ENCODE peak calls at places on chromosomes 13 and 19, in four cellular contexts. X, Z, Q and R are unnamed samples.

GRCh38 chr19:29680447-29680846 is 15.2 kb downstream of the PLEKHF1 start:
- DNase-seq in Q (peak), Z (peak), X (no peak), R (no peak)

GRCh38 chr13:46288570-46289259 is 77.0 kb downstream of the LRRC63 start:
- DNase-seq in Q (peak), X (no peak), Z (no peak), R (no peak)

GRCh38 chr19:49851456-49852259 is 699 bp downstream of the PTOV1 start:
- DNase-seq in Z (no peak), X (no peak), Q (no peak), R (no peak)

GRCh38 chr13:23898101-23898500 is 799 bp upstream of the C1QTNF9B start:
- DNase-seq in Z (no peak), Q (no peak), X (no peak), R (no peak)

GRCh38 chr13:111881700-111882099 is 185.2 kb upstream of the SOX1 start:
- DNase-seq in Z (no peak), X (no peak), Q (no peak), R (no peak)

GRCh38 chr19:38514812-38515633 is 81.5 kb downstream of the RYR1 start:
- DNase-seq in X (no peak), Z (peak), Q (peak), R (no peak)

GRCh38 chr13:113532156-113532806 is 41.8 kb upstream of the DCUN1D2 start:
- DNase-seq in X (no peak), Q (no peak), Z (peak), R (no peak)

GRCh38 chr13:110266983-110267382 is 40.0 kb downstream of the COL4A1 start:
- DNase-seq in X (no peak), Z (no peak), Q (no peak), R (no peak)

GRCh38 chr19:16400911-16401675 is 70.7 kb downstream of the EPS15L1 start:
- DNase-seq in Z (peak), Q (no peak), X (peak), R (no peak)

GRCh38 chr19:13823901-13824300 is 28.7 kb downstream of the ZSWIM4 start:
- DNase-seq in X (no peak), Z (no peak), Q (no peak), R (no peak)

GRCh38 chr19:15210323-15210774 is 9.6 kb upstream of the NOTCH3 start:
- DNase-seq in Z (peak), Q (no peak), X (peak), R (peak)

GRCh38 chr13:95038949-95039348 is 262.3 kb downstream of the ABCC4 start:
- DNase-seq in Z (no peak), Q (no peak), X (no peak), R (no peak)

GRCh38 chr13:38875186-38875875 is 115.3 kb downstream of the STOML3 start:
- DNase-seq in Z (no peak), Q (no peak), X (no peak), R (no peak)

GRCh38 chr19:45428385-45429231 is 4.9 kb upstream of the ERCC1 start:
- DNase-seq in X (no peak), Z (peak), Q (no peak), R (no peak)

GRCh38 chr19:51368366-51369282 is at the start of gene CLDND2:
- DNase-seq in Q (no peak), X (no peak), Z (peak), R (no peak)

GRCh38 chr19:40693896-40694295 is 3.4 kb upstream of the NUMBL start:
- DNase-seq in Q (no peak), Z (peak), X (no peak), R (no peak)

GRCh38 chr13:47215741-47216140 is 318.9 kb upstream of the HTR2A start:
- DNase-seq in Z (no peak), Q (no peak), X (no peak), R (peak)

GRCh38 chr13:49584771-49585182 is 581 bp downstream of the RCBTB1 start:
- DNase-seq in Z (no peak), Q (no peak), X (no peak), R (no peak)

GRCh38 chr13:49454388-49455015 is 10.4 kb downstream of the SETDB2 start:
- DNase-seq in Q (peak), Z (no peak), X (no peak), R (no peak)

GRCh38 chr13:41668130-41668757 is 210.9 kb downstream of the RGCC start:
- DNase-seq in Q (peak), Z (no peak), X (no peak), R (peak)

GRCh38 chr19:50555447-50556235 is 12.6 kb downstream of the LRRC4B start:
- DNase-seq in Z (peak), Q (no peak), X (no peak), R (no peak)

GRCh38 chr19:18014197-18014596 is 6.2 kb downstream of the ARRDC2 start:
- DNase-seq in Z (no peak), Q (no peak), X (no peak), R (no peak)

GRCh38 chr19:14347999-14348889 is 33.0 kb upstream of the ADGRE5 start:
- DNase-seq in X (no peak), Z (peak), Q (peak), R (no peak)

GRCh38 chr13:94860981-94861407 is 148.6 kb upstream of the SOX21 start:
- DNase-seq in X (no peak), Z (no peak), Q (no peak), R (no peak)

GRCh38 chr19:43452517-43453045 is 12.8 kb downstream of the LYPD3 start:
- DNase-seq in Q (no peak), X (no peak), Z (no peak), R (no peak)

GRCh38 chr13:102508411-102508810 is 88.4 kb upstream of the TPP2 start:
- DNase-seq in Q (no peak), X (no peak), Z (no peak), R (no peak)

GRCh38 chr19:36140289-36141038 is 598 bp downstream of the CAPNS1 start:
- DNase-seq in Q (no peak), X (no peak), Z (peak), R (no peak)

GRCh38 chr13:85586422-85586831 is 212.8 kb downstream of the SLITRK6 start:
- DNase-seq in Z (no peak), X (no peak), Q (no peak), R (no peak)

GRCh38 chr13:26061947-26062346 is 10.1 kb upstream of the SHISA2 start:
- DNase-seq in X (no peak), Z (no peak), Q (no peak), R (peak)

GRCh38 chr19:6239871-6240676 is 39.7 kb downstream of the MLLT1 start:
- DNase-seq in Z (peak), X (no peak), Q (no peak), R (no peak)

GRCh38 chr19:34145741-34146202 is 26.5 kb upstream of the LSM14A start:
- DNase-seq in Q (peak), X (no peak), Z (no peak), R (peak)